ENCODE peak calls at places on chromosome 3, in six cellular contexts. F is IMR-90, B is H9, Y is neuronal stem cell, G is mesendoderm, P is H1. X is an unnamed sample.

GRCh38 chr3:155282416-155283091 is 10.9 kb downstream of the STRIT1 start:
- DNase-seq in G (no peak), B (no peak), Y (no peak), F (peak; percentile 74), P (no peak), X (no peak)

GRCh38 chr3:36364260-36364659 is 16.0 kb upstream of the STAC start:
- DNase-seq in P (no peak), G (peak; percentile 22), B (no peak), F (no peak), Y (no peak), X (no peak)

GRCh38 chr3:153513236-153513635 is 351.2 kb downstream of the RAP2B start:
- DNase-seq in Y (no peak), P (peak; percentile 5), G (peak; percentile 58), F (no peak), B (no peak), X (peak; percentile 2)

GRCh38 chr3:122880624-122881023 is 85.8 kb downstream of the SLC49A4 start:
- DNase-seq in F (no peak), G (peak; percentile 42), Y (no peak), B (peak; percentile 34), P (no peak), X (no peak)

GRCh38 chr3:157077565-157077991 is 82.4 kb downstream of the CCNL1 start:
- DNase-seq in P (no peak), G (peak; percentile 29), Y (no peak), B (peak; percentile 28), F (peak; percentile 46), X (peak; percentile 76)

GRCh38 chr3:131804565-131805133 is 230.2 kb downstream of the CPNE4 start:
- DNase-seq in B (no peak), Y (no peak), G (no peak), P (no peak), F (no peak), X (no peak)

GRCh38 chr3:12993022-12993622 is 80.1 kb downstream of the IQSEC1 start:
- DNase-seq in Y (peak; percentile 61), P (peak; percentile 36), B (peak; percentile 84), G (peak; percentile 94), F (peak; percentile 11), X (peak; percentile 39)

GRCh38 chr3:151044706-151045105 is 40.8 kb upstream of the MED12L start:
- DNase-seq in F (peak; percentile 81), B (no peak), P (no peak), Y (no peak), G (no peak), X (peak; percentile 73)

GRCh38 chr3:59836525-59836924 is 786.7 kb upstream of the CFAP20DC start:
- DNase-seq in Y (no peak), F (no peak), G (no peak), P (no peak), B (no peak), X (peak; percentile 16)

GRCh38 chr3:126704494-126705214 is 614 bp downstream of the CHCHD6 start:
- DNase-seq in G (no peak), P (no peak), F (no peak), Y (no peak), B (no peak), X (peak; percentile 12)

GRCh38 chr3:145578465-145578864 is 582.5 kb downstream of the PLOD2 start:
- DNase-seq in F (no peak), Y (no peak), P (no peak), G (no peak), B (no peak), X (no peak)

GRCh38 chr3:128503164-128503651 is 10.2 kb upstream of the GATA2 start:
- DNase-seq in B (peak; percentile 42), P (no peak), F (no peak), Y (no peak), G (peak; percentile 57), X (no peak)

GRCh38 chr3:21417991-21418390 is 333.0 kb downstream of the ZNF385D start:
- DNase-seq in Y (no peak), F (no peak), G (no peak), B (no peak), P (no peak), X (no peak)

GRCh38 chr3:58375209-58375608 is 42.5 kb downstream of the PXK start:
- DNase-seq in Y (no peak), G (no peak), F (no peak), B (no peak), P (no peak), X (no peak)

GRCh38 chr3:24680214-24680967 is 185.7 kb upstream of the THRB start:
- DNase-seq in Y (peak; percentile 59), P (no peak), B (peak; percentile 76), F (no peak), G (peak; percentile 72), X (peak; percentile 58)

GRCh38 chr3:120524171-120524923 is 71.8 kb upstream of the NDUFB4 start:
- DNase-seq in B (no peak), F (peak; percentile 55), Y (no peak), G (no peak), P (no peak), X (peak; percentile 52)

GRCh38 chr3:172622916-172623700 is 87.8 kb downstream of the NCEH1 start:
- DNase-seq in B (no peak), P (no peak), Y (no peak), F (peak; percentile 71), G (no peak), X (peak; percentile 44)

GRCh38 chr3:64647825-64648224 is 40.0 kb downstream of the ADAMTS9 start:
- DNase-seq in Y (no peak), B (no peak), G (no peak), F (no peak), P (no peak), X (no peak)

GRCh38 chr3:126621627-126622345 is 33.1 kb downstream of the TXNRD3 start:
- DNase-seq in G (peak; percentile 63), Y (no peak), P (no peak), B (no peak), F (peak; percentile 59), X (peak; percentile 61)

GRCh38 chr3:62369476-62369743 is 3.9 kb downstream of the FEZF2 start:
- DNase-seq in B (no peak), G (no peak), F (no peak), P (no peak), Y (no peak), X (no peak)

GRCh38 chr3:33687406-33688010 is 30.5 kb downstream of the CLASP2 start:
- DNase-seq in G (no peak), P (no peak), B (no peak), Y (no peak), F (peak; percentile 55), X (peak; percentile 43)

GRCh38 chr3:58010562-58010961 is 2.3 kb downstream of the FLNB start:
- DNase-seq in Y (no peak), G (no peak), P (no peak), B (no peak), F (peak; percentile 47), X (peak; percentile 50)

GRCh38 chr3:142931222-142931621 is 32.3 kb downstream of the PAQR9 start:
- DNase-seq in B (peak; percentile 81), P (no peak), Y (no peak), G (peak; percentile 80), F (no peak), X (no peak)

GRCh38 chr3:197674741-197675567 is 61.8 kb downstream of the RUBCN start:
- DNase-seq in Y (no peak), F (no peak), G (no peak), P (no peak), B (no peak), X (no peak)

GRCh38 chr3:65861718-65862117 is 177.0 kb downstream of the MAGI1 start:
- DNase-seq in F (no peak), Y (no peak), B (no peak), G (no peak), P (no peak), X (no peak)

GRCh38 chr3:134579266-134579665 is 71.6 kb downstream of the KY start:
- DNase-seq in B (no peak), G (no peak), P (no peak), F (no peak), Y (no peak), X (no peak)

GRCh38 chr3:134576831-134577230 is 74.0 kb downstream of the KY start:
- DNase-seq in Y (no peak), G (no peak), P (no peak), B (no peak), F (no peak), X (no peak)

DNA sequence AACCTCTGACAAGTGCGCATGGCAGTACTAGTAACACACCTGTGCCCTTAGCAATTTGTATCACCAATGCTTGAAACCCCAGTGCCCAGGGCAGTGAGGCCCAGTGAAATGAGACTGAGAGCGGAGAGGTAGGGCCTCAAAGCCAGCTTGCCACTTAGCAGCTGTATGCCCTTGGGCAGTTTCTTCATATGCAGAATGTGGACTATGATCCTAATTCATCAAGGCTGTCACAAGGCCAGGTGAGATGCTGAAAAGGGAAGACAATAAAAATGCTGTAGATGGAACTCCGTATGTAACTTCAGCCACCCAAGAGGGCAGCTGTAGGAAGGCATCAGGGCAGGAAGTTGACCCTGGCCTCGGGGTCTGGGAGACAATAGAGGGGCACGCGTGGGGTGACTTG is 74.4 kb downstream of the KY start:
- DNase-seq in G (no peak), F (no peak), B (no peak), P (no peak), Y (no peak), X (no peak)
- H2BK120ac ChIP-seq in G (no peak overlapping the region), F (no peak overlapping the region), B (no peak overlapping the region), P (no peak overlapping the region), Y (no peak overlapping the region), X (no peak overlapping the region)

GRCh38 chr3:55605837-55606236 is 118.7 kb upstream of the WNT5A start:
- DNase-seq in Y (no peak), F (no peak), G (no peak), P (no peak), B (no peak), X (no peak)

GRCh38 chr3:55607175-55607574 is 120.1 kb upstream of the WNT5A start:
- DNase-seq in G (peak; percentile 98), Y (no peak), P (no peak), B (no peak), F (no peak), X (no peak)

GRCh38 chr3:55607844-55608243 is 120.7 kb upstream of the WNT5A start:
- DNase-seq in Y (no peak), G (peak; percentile 86), B (no peak), F (no peak), P (no peak), X (peak; percentile 41)

GRCh38 chr3:55604414-55604813 is 117.3 kb upstream of the WNT5A start:
- DNase-seq in Y (no peak), F (no peak), B (no peak), P (no peak), G (no peak), X (no peak)

DNA sequence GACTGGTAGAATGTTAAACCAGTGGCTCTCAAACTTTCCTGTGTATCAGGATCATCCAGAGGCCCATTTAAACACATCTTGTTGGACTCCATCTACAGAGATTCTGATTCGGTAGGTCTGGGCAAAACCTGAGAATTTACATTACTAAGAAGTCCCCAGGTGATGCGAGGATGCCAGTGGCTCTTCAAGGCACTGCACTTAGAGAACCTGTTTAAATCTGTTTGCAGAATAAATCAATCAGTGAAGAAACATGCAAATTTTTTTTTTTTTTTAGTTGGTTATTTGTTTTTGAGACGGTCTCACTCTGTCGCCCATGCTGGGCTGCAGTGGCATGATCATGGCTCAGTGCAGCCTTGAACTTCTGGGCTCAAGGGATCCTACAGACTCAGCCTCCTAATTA is 117.7 kb upstream of the WNT5A start:
- DNase-seq in G (no peak), F (no peak), Y (no peak), B (no peak), P (no peak), X (no peak)
- H3K9ac ChIP-seq in G (no peak overlapping the region), F (no peak overlapping the region), Y (no peak overlapping the region), B (no peak overlapping the region), P (no peak overlapping the region), X (no peak overlapping the region)

GRCh38 chr3:119352863-119353527 is 58.8 kb downstream of the ARHGAP31 start:
- DNase-seq in B (no peak), Y (no peak), G (peak; percentile 67), P (no peak), F (peak; percentile 89), X (peak; percentile 81)
- H2BK5ac ChIP-seq in B (no peak overlapping the region), Y (no peak overlapping the region), G (no peak overlapping the region), P (peak overlapping the region; percentile 46), F (peak overlapping the region; percentile 61), X (no peak overlapping the region)

GRCh38 chr3:50204052-50204803 is 843 bp upstream of the SLC38A3 start:
- DNase-seq in F (no peak), B (no peak), P (no peak), Y (no peak), G (no peak), X (no peak)
- H2BK120ac ChIP-seq in F (no peak overlapping the region), B (no peak overlapping the region), P (no peak overlapping the region), Y (no peak overlapping the region), G (no peak overlapping the region), X (no peak overlapping the region)